ENCODE peak calls at places on chromosomes 11 and 22, in six cellular contexts. N is HepG2, W is H1, C is K562, M is SK-N-SH, Q is GM12878. P is an unnamed sample.

GRCh38 chr11:36258730-36259360 is 30.4 kb downstream of the COMMD9 start:
- DNase-seq in M (peak; percentile 66), W (peak; percentile 73), C (peak; percentile 25), Q (no peak), N (peak; percentile 29), P (peak; percentile 64)

GRCh38 chr11:129292768-129293167 is 82.9 kb upstream of the BARX2 start:
- DNase-seq in M (no peak), N (no peak), C (no peak), Q (no peak), W (no peak), P (no peak)

GRCh38 chr22:49380095-49380827 is 447.4 kb downstream of the BRD1 start:
- DNase-seq in Q (no peak), W (no peak), N (no peak), C (no peak), M (no peak), P (no peak)

GRCh38 chr11:1026641-1027482 is 9.7 kb downstream of the MUC6 start:
- DNase-seq in M (no peak), W (no peak), C (no peak), N (no peak), Q (no peak), P (no peak)

GRCh38 chr11:71477637-71478011 is 24.6 kb downstream of the NADSYN1 start:
- DNase-seq in W (peak; percentile 51), N (no peak), C (no peak), M (no peak), Q (no peak), P (no peak)

GRCh38 chr11:76629853-76630599 is 40.5 kb downstream of the LRRC32 start:
- DNase-seq in C (no peak), W (no peak), N (no peak), M (no peak), Q (no peak), P (peak; percentile 68)

GRCh38 chr11:108985611-108986279 is 320.9 kb downstream of the DDX10 start:
- DNase-seq in N (no peak), M (no peak), Q (no peak), W (no peak), C (no peak), P (no peak)

GRCh38 chr11:131467645-131468270 is 97.3 kb downstream of the NTM start:
- DNase-seq in M (no peak), Q (no peak), N (no peak), C (no peak), W (no peak), P (no peak)

GRCh38 chr11:506238-506949 is 648 bp downstream of the RNH1 start:
- DNase-seq in N (peak; percentile 88), W (peak; percentile 98), Q (peak; percentile 83), C (peak; percentile 93), M (peak; percentile 99), P (peak; percentile 97)

GRCh38 chr11:84103096-84103495 is 816.9 kb upstream of the CCDC90B start:
- DNase-seq in C (no peak), Q (no peak), M (no peak), W (no peak), N (no peak), P (no peak)

GRCh38 chr22:21652547-21653545 is 10.7 kb downstream of the SDF2L1 start:
- DNase-seq in N (no peak), Q (no peak), C (peak; percentile 92), W (peak; percentile 67), M (no peak), P (no peak)

GRCh38 chr22:16961477-16962186 is 46.4 kb downstream of the GAB4 start:
- DNase-seq in N (no peak), M (no peak), C (peak; percentile 6), W (peak; percentile 11), Q (no peak), P (no peak)

GRCh38 chr22:43796567-43796966 is 15.5 kb downstream of the EFCAB6 start:
- DNase-seq in C (no peak), N (no peak), M (peak; percentile 11), W (no peak), Q (no peak), P (no peak)

GRCh38 chr22:25221790-25222189 is 2.4 kb downstream of the CRYBB2 start:
- DNase-seq in C (no peak), M (no peak), N (no peak), Q (no peak), W (no peak), P (no peak)

GRCh38 chr11:64415996-64416728 is 57.2 kb downstream of the RPS6KA4 start:
- DNase-seq in W (no peak), N (no peak), Q (no peak), C (no peak), M (no peak), P (no peak)

GRCh38 chr22:31080848-31081649 is at the start of gene SMTN:
- DNase-seq in M (peak; percentile 97), Q (peak; percentile 56), N (peak; percentile 86), W (peak; percentile 99), C (peak; percentile 84), P (peak; percentile 77)

GRCh38 chr11:71491531-71492329 is 35.3 kb upstream of the KRTAP5-7 start:
- DNase-seq in M (no peak), Q (no peak), C (no peak), N (no peak), W (peak; percentile 28), P (no peak)

GRCh38 chr22:22767876-22768602 is 119.6 kb upstream of the IGLL5 start:
- DNase-seq in W (no peak), N (no peak), Q (no peak), M (no peak), C (peak; percentile 90), P (no peak)

GRCh38 chr11:128497057-128497957 is 90.1 kb downstream of the ETS1 start:
- DNase-seq in N (no peak), C (no peak), W (no peak), M (peak; percentile 57), Q (peak; percentile 87), P (no peak)

GRCh38 chr11:115420524-115420923 is 83.7 kb downstream of the CADM1 start:
- DNase-seq in C (no peak), N (no peak), Q (no peak), M (no peak), W (no peak), P (no peak)

GRCh38 chr11:115214644-115215305 is 289.4 kb downstream of the CADM1 start:
- DNase-seq in Q (no peak), M (no peak), N (no peak), C (no peak), W (no peak), P (no peak)

GRCh38 chr11:91795139-91795887 is 429.3 kb upstream of the FAT3 start:
- DNase-seq in N (no peak), W (no peak), Q (no peak), M (no peak), C (no peak), P (no peak)

GRCh38 chr11:45041556-45041955 is 90.9 kb upstream of the TP53I11 start:
- DNase-seq in N (no peak), W (no peak), Q (no peak), M (no peak), C (no peak), P (no peak)

GRCh38 chr11:34332524-34332923 is 25.3 kb downstream of the ABTB2 start:
- DNase-seq in C (no peak), W (no peak), Q (no peak), N (peak; percentile 80), M (no peak), P (no peak)

GRCh38 chr22:30196141-30196866 is 50.3 kb downstream of the LIF start:
- DNase-seq in N (peak; percentile 84), C (peak; percentile 28), W (peak; percentile 58), M (no peak), Q (peak; percentile 43), P (peak; percentile 85)

GRCh38 chr11:76719686-76720085 is 49.1 kb upstream of the LRRC32 start:
- DNase-seq in M (no peak), N (no peak), W (no peak), Q (no peak), C (no peak), P (no peak)

GRCh38 chr11:78071717-78072116 is 7.9 kb downstream of the NDUFC2 start:
- DNase-seq in C (no peak), M (no peak), N (no peak), Q (no peak), W (no peak), P (no peak)

GRCh38 chr11:79564288-79564925 is 123.6 kb upstream of the TENM4 start:
- DNase-seq in Q (no peak), M (no peak), N (no peak), C (no peak), W (no peak), P (no peak)

GRCh38 chr22:48708558-48709245 is 1119.0 kb downstream of the BRD1 start:
- DNase-seq in W (no peak), Q (no peak), M (no peak), N (no peak), C (no peak), P (no peak)

GRCh38 chr11:90756617-90757016 is 533.8 kb upstream of the CHORDC1 start:
- DNase-seq in W (no peak), M (no peak), N (no peak), C (no peak), Q (no peak), P (no peak)
- TF ChIP-seq GABPA in W (no peak), M (no peak), N (no peak), C (no peak), Q (no peak), P (no peak)

GRCh38 chr22:35397095-35397904 is 2.6 kb upstream of the MCM5 start:
- DNase-seq in M (no peak), C (no peak), Q (no peak), W (no peak), N (peak; percentile 89), P (no peak)
- H3K27ac ChIP-seq in M (no peak overlapping the region), C (no peak overlapping the region), Q (peak overlapping the region; percentile 68), W (no peak overlapping the region), N (peak overlapping the region; percentile 80), P (peak overlapping the region; percentile 65)

DNA sequence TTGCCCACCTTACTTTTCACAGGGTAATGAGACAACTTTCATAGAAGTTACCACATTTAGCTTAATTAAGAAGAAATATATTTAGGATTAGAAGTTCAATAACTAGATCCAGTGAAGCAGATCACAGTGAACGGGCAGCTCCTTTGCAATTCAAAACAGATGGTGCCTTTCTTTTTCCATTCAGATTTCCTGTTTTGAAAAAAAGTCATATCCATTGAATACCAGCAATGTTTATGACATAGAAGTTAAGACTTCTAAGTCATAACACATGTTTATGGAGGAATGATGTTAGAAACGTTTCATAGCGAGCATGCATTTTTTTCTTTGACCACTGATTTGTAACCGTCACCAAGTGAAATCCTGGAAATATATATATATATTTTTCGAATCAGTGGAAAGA is 24.7 kb downstream of the LUZP2 start:
- DNase-seq in Q (no peak), C (no peak), W (no peak), N (no peak), M (no peak), P (no peak)
- H3K4me3 ChIP-seq in Q (no peak overlapping the region), C (no peak overlapping the region), W (no peak overlapping the region), N (no peak overlapping the region), M (no peak overlapping the region), P (no peak overlapping the region)

DNA sequence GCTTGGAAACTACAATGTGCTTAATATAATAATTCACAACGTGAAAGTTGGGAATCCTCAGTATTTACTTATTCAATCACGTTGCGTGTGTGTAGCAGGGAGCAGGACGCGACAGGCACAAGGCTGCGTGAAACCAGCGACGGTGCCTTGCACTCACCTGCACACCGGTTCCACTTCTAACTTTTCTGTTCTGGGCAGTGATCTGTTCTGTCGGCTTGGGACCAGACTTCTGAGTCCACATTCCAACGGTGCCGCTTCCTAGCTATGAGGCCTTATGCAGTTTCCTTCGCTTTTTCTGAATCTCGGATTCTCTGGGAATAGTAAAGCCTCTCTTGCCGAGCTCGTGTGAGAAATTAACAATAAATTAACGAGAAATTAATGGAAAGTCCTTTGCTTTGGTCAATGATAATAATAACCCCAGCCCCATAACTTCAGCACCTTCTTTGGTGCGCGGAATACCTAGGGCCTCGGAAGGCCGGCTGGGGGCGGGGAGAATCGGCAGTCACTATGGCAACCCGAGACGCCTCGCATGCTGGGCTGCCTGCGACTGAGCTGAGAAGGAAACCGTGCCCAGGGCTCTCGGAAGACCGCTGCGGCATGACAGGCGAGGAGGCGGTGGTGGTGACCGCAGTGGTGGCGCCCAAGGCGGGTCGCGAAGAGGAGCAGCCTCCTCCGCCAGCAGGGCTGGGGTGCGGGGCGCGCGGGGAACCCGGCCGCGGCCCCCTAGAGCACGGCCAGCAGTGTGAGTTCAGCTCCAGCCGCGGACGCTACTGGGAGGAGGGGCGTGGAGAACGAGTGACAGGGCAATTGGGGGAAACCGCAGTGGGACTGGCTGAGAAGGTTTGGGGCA is at the start of gene C11orf97:
- DNase-seq in Q (no peak), N (peak; percentile 35), W (peak; percentile 88), C (peak; percentile 13), M (peak; percentile 82), P (no peak)
- TF ChIP-seq GABPA in Q (no peak), N (no peak), W (no peak), C (no peak), M (no peak), P (no peak)

P was measured in HL-60.